ENCODE peak calls at places on chromosomes 6 and 20, in five cellular contexts. O is CD4-positive, CD25-positive, alpha-beta regulatory T cell; X is adrenal gland; M is psoas muscle; D is small intestine. K is an unnamed sample.

GRCh38 chr6:25613415-25613814 is 38.6 kb upstream of the SCGN start:
- DNase-seq in O (no peak), X (no peak), M (no peak), D (no peak), K (no peak)

GRCh38 chr6:157669747-157670216 is 153.3 kb upstream of the SNX9 start:
- DNase-seq in O (no peak), X (peak), M (peak), D (peak), K (peak)

GRCh38 chr20:36908603-36909002 is 32.7 kb downstream of the TLDC2 start:
- DNase-seq in O (no peak), X (no peak), M (no peak), D (no peak), K (no peak)

GRCh38 chr20:32139947-32140346 is 30.4 kb downstream of the TM9SF4 start:
- DNase-seq in O (no peak), X (no peak), M (no peak), D (no peak), K (no peak)

GRCh38 chr6:5082487-5083306 is 2.4 kb upstream of the PPP1R3G start:
- DNase-seq in O (no peak), X (peak), M (no peak), D (no peak), K (no peak)

GRCh38 chr20:53639647-53640440 is 46.2 kb upstream of the ZNF217 start:
- DNase-seq in O (no peak), X (no peak), M (no peak), D (no peak), K (no peak)

GRCh38 chr6:158686311-158686710 is 36.5 kb downstream of the SYTL3 start:
- DNase-seq in O (no peak), X (no peak), M (no peak), D (no peak), K (no peak)

GRCh38 chr6:24006246-24006645 is 119.8 kb upstream of the NRSN1 start:
- DNase-seq in O (no peak), X (no peak), M (no peak), D (peak), K (no peak)

GRCh38 chr20:32482251-32483220 is 102.6 kb downstream of the NOL4L start:
- DNase-seq in O (peak), X (no peak), M (peak), D (peak), K (peak)

GRCh38 chr6:1485678-1486077 is 96.3 kb downstream of the FOXF2 start:
- DNase-seq in O (no peak), X (no peak), M (no peak), D (peak), K (no peak)

GRCh38 chr20:31824125-31824485 is 4.9 kb downstream of the MYLK2 start:
- DNase-seq in O (no peak), X (no peak), M (peak), D (no peak), K (no peak)

GRCh38 chr20:1301031-1301529 is 27.9 kb downstream of the SDCBP2 start:
- DNase-seq in O (peak), X (no peak), M (peak), D (no peak), K (no peak)

GRCh38 chr6:57173886-57174510 is 1.9 kb downstream of the BAG2 start:
- DNase-seq in O (no peak), X (no peak), M (no peak), D (no peak), K (no peak)

GRCh38 chr6:26401389-26401986 is 587 bp upstream of the BTN3A1 start:
- DNase-seq in O (no peak), X (no peak), M (no peak), D (no peak), K (no peak)

GRCh38 chr20:37776049-37776448 is 82.2 kb downstream of the CTNNBL1 start:
- DNase-seq in O (no peak), X (no peak), M (no peak), D (no peak), K (no peak)

GRCh38 chr20:45412653-45413052 is 3.3 kb upstream of the PIGT start:
- DNase-seq in O (no peak), X (no peak), M (no peak), D (no peak), K (no peak)

GRCh38 chr6:120405947-120406346 is 928.3 kb downstream of the TBC1D32 start:
- DNase-seq in O (no peak), X (no peak), M (no peak), D (no peak), K (no peak)

GRCh38 chr6:151352410-151353399 is 38.7 kb downstream of the ZBTB2 start:
- DNase-seq in O (no peak), X (no peak), M (no peak), D (no peak), K (no peak)

GRCh38 chr6:572596-573265 is 84.2 kb downstream of the HUS1B start:
- DNase-seq in O (no peak), X (no peak), M (no peak), D (no peak), K (no peak)

GRCh38 chr6:24926639-24927038 is 9.1 kb downstream of the RIPOR2 start:
- DNase-seq in O (no peak), X (no peak), M (no peak), D (no peak), K (no peak)

GRCh38 chr20:41086402-41087324 is 50.7 kb upstream of the PLCG1 start:
- DNase-seq in O (no peak), X (no peak), M (no peak), D (no peak), K (no peak)

GRCh38 chr6:28211840-28212509 is 13.1 kb upstream of the ZSCAN9 start:
- DNase-seq in O (no peak), X (no peak), M (no peak), D (no peak), K (no peak)

GRCh38 chr6:135939216-135939610 is 87.7 kb downstream of the PDE7B start:
- DNase-seq in O (no peak), X (no peak), M (no peak), D (no peak), K (no peak)

GRCh38 chr20:14928083-14928482 is 590.7 kb upstream of the FLRT3 start:
- DNase-seq in O (no peak), X (no peak), M (no peak), D (no peak), K (no peak)

GRCh38 chr6:31227143-31227542 is 44.7 kb downstream of the HLA-C start:
- DNase-seq in O (no peak), X (no peak), M (no peak), D (no peak), K (no peak)

GRCh38 chr6:42162812-42163211 is 10.4 kb upstream of the GUCA1A start:
- DNase-seq in O (no peak), X (no peak), M (no peak), D (no peak), K (no peak)

GRCh38 chr6:35091353-35092083 is 49.6 kb downstream of the TCP11 start:
- DNase-seq in O (no peak), X (no peak), M (no peak), D (no peak), K (no peak)

GRCh38 chr20:4713401-4713800 is 8.3 kb upstream of the PRND start:
- DNase-seq in O (no peak), X (no peak), M (no peak), D (no peak), K (no peak)

GRCh38 chr6:53994201-53994600 is 117.0 kb upstream of the MLIP start:
- DNase-seq in O (no peak), X (no peak), M (no peak), D (no peak), K (no peak)

GRCh38 chr6:46491789-46492547 is 719 bp upstream of the RCAN2 start:
- DNase-seq in O (no peak), X (peak), M (peak), D (peak), K (peak)

GRCh38 chr6:67811239-67812037 is 823.6 kb upstream of the ADGRB3 start:
- DNase-seq in O (no peak), X (no peak), M (no peak), D (no peak), K (no peak)

GRCh38 chr6:27811383-27811782 is 100.8 kb downstream of the OR2B2 start:
- DNase-seq in O (no peak), X (no peak), M (no peak), D (no peak), K (no peak)

GRCh38 chr6:4371207-4371921 is 236.0 kb upstream of the ECI2 start:
- DNase-seq in O (no peak), X (peak), M (peak), D (peak), K (peak)

GRCh38 chr20:48944663-48945297 is 23.3 kb downstream of the ARFGEF2 start:
- DNase-seq in O (no peak), X (no peak), M (no peak), D (no peak), K (no peak)

GRCh38 chr20:48949304-48950170 is 28.0 kb downstream of the ARFGEF2 start:
- DNase-seq in O (no peak), X (no peak), M (no peak), D (peak), K (no peak)

GRCh38 chr20:48948612-48949011 is 27.1 kb downstream of the ARFGEF2 start:
- DNase-seq in O (no peak), X (peak), M (no peak), D (no peak), K (no peak)

GRCh38 chr20:48942730-48943129 is 21.2 kb downstream of the ARFGEF2 start:
- DNase-seq in O (no peak), X (no peak), M (no peak), D (no peak), K (no peak)

DNA sequence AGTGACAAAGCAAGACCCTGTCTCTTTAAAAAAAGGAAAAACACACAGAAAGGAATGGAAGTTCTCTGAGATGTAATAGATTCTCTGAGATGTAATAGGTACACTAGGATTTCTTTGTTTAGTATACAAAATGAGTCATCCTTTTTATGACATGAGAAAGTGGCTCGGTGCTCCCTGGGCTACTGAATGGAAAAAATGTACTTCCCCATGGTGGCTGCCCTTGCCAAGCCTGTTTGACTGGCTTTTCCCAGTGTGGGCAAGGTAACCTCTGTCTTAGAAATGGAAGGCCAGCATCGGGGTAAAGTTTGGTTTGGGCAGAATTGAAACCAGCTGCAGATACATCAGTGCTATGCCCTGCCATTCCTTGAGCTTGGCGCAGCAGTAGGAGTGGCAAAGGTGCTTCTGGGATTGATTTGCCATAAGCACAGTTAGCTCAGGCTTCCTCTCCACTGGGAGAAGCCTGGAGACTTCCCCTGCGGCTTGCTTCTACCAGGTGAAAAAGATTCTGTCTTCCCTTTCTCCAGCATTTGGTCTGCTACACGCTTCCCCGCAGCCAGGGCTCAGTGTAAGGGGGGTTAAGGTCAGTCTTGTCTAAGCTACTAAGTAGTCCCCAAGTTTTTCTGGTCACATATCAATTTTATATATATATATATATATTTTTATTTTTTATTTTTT is 24.5 kb downstream of the ARFGEF2 start:
- DNase-seq in O (no peak), X (peak), M (no peak), D (peak), K (no peak)
- H3K4me3 ChIP-seq in O (no peak), X (no peak), M (no peak), D (no peak), K (no peak)

DNA sequence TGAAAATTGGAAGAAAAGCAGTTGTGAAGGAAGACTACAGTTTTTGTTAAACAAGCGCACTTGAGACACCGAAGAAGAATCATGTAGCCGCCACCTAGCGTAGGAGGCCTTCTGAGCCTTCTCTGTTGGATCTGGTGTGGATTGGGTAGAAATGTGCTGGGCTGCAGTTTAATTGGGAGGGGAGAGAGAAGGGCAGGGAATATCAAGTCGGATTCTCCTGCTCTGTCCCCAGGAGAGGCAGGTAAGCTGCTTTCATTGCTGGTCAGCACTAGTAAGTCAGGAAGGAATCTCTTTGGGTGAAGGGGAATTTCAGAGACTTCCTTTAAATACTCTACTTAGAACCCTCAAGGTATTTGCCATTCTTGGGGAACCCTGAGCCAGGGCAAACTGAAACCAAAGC is 1.2 kb upstream of the FABP7 start:
- DNase-seq in O (no peak), X (no peak), M (no peak), D (no peak), K (no peak)
- H3K4me3 ChIP-seq in O (no peak), X (no peak), M (no peak), D (no peak), K (no peak)

DNA sequence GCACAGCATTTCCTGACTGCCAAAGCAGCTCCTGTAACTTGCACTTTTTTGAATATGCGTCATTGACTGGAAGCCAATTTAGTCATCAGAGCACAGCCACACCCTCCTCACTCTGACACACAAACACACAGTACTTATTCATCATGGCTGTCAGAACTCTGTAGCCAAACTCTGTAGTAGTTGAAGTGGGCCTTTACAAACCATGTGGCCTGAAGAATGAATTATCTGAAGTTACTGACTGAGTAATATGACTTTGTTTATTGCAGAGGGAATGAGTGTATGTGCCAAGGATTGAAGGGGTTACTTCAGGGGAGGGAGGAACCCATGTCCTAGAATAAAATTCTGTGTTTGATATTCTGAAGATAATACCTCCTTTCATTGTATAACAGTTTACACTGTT is 102.7 kb downstream of the FIG4 start:
- DNase-seq in O (no peak), X (peak), M (no peak), D (peak), K (no peak)
- H3K4me3 ChIP-seq in O (no peak), X (no peak), M (no peak), D (no peak), K (no peak)

GRCh38 chr6:14930366-14930989 is 315.4 kb upstream of the JARID2 start:
- DNase-seq in O (no peak), X (no peak), M (no peak), D (peak), K (no peak)

GRCh38 chr6:14925627-14926026 is 320.2 kb upstream of the JARID2 start:
- DNase-seq in O (no peak), X (no peak), M (no peak), D (peak), K (no peak)

GRCh38 chr6:14925025-14925595 is 320.8 kb upstream of the JARID2 start:
- DNase-seq in O (no peak), X (no peak), M (no peak), D (no peak), K (no peak)

GRCh38 chr6:14924126-14925024 is 321.5 kb upstream of the JARID2 start:
- DNase-seq in O (no peak), X (no peak), M (peak), D (no peak), K (no peak)

GRCh38 chr6:14927398-14927797 is 318.5 kb upstream of the JARID2 start:
- DNase-seq in O (no peak), X (no peak), M (no peak), D (peak), K (no peak)
- H3K4me3 ChIP-seq in O (no peak), X (no peak), M (no peak), D (no peak), K (no peak)